ENCODE peak calls at places on chromosome 18, in five cellular contexts. S is stomach, K is WERI-Rb-1, Q is SJSA1, F is cardiac muscle cell. R is an unnamed sample.

GRCh38 chr18:5285326-5285725 is 10.2 kb downstream of the ZBTB14 start:
- DNase-seq in S (no peak), K (no peak), Q (no peak), F (no peak), R (no peak)

GRCh38 chr18:45063246-45064038 is 382.8 kb downstream of the SETBP1 start:
- DNase-seq in S (no peak), K (no peak), Q (no peak), F (no peak), R (no peak)

GRCh38 chr18:35143615-35144596 is 96.9 kb upstream of the ZNF397 start:
- DNase-seq in S (peak), K (peak), Q (peak), F (peak), R (peak)

GRCh38 chr18:48953096-48953706 is 2.4 kb upstream of the SMAD7 start:
- DNase-seq in S (no peak), K (no peak), Q (no peak), F (no peak), R (no peak)

GRCh38 chr18:60147326-60147725 is 225.2 kb downstream of the MC4R start:
- DNase-seq in S (no peak), K (no peak), Q (no peak), F (no peak), R (no peak)

GRCh38 chr18:416928-417327 is 83.6 kb downstream of the COLEC12 start:
- DNase-seq in S (no peak), K (no peak), Q (no peak), F (no peak), R (no peak)

GRCh38 chr18:74225193-74225840 is 66.4 kb downstream of the CYB5A start:
- DNase-seq in S (peak), K (no peak), Q (no peak), F (peak), R (peak)

GRCh38 chr18:67862069-67862468 is 345.5 kb upstream of the DSEL start:
- DNase-seq in S (no peak), K (no peak), Q (no peak), F (no peak), R (no peak)

GRCh38 chr18:69774831-69775230 is 172.8 kb downstream of the CD226 start:
- DNase-seq in S (no peak), K (no peak), Q (no peak), F (no peak), R (peak)

GRCh38 chr18:69659142-69659651 is 258.5 kb downstream of the DOK6 start:
- DNase-seq in S (no peak), K (peak), Q (no peak), F (no peak), R (no peak)

GRCh38 chr18:26631135-26631534 is 82.8 kb upstream of the KCTD1 start:
- DNase-seq in S (no peak), K (no peak), Q (no peak), F (no peak), R (no peak)

GRCh38 chr18:48785091-48785614 is 165.6 kb downstream of the SMAD7 start:
- DNase-seq in S (no peak), K (no peak), Q (no peak), F (no peak), R (no peak)

GRCh38 chr18:13558790-13559189 is 167.6 kb downstream of the FAM210A start:
- DNase-seq in S (no peak), K (no peak), Q (peak), F (no peak), R (no peak)

GRCh38 chr18:44826418-44827259 is 146.0 kb downstream of the SETBP1 start:
- DNase-seq in S (peak), K (no peak), Q (peak), F (peak), R (peak)

GRCh38 chr18:50830544-50830943 is 10.7 kb upstream of the MRO start:
- DNase-seq in S (no peak), K (no peak), Q (no peak), F (no peak), R (no peak)

GRCh38 chr18:57433492-57434176 is 1.5 kb upstream of the ONECUT2 start:
- DNase-seq in S (no peak), K (no peak), Q (no peak), F (no peak), R (no peak)

GRCh38 chr18:44896817-44897216 is 216.1 kb downstream of the SETBP1 start:
- DNase-seq in S (no peak), K (no peak), Q (no peak), F (no peak), R (no peak)

GRCh38 chr18:23689031-23689615 is at the start of gene LAMA3:
- DNase-seq in S (peak), K (peak), Q (no peak), F (peak), R (no peak)

GRCh38 chr18:45634454-45634853 is 19.2 kb downstream of the SLC14A2 start:
- DNase-seq in S (no peak), K (no peak), Q (no peak), F (no peak), R (no peak)

GRCh38 chr18:47397671-47398319 is 146.3 kb upstream of the SKOR2 start:
- DNase-seq in S (no peak), K (peak), Q (no peak), F (no peak), R (no peak)

GRCh38 chr18:70419526-70419925 is 130.7 kb downstream of the SOCS6 start:
- DNase-seq in S (no peak), K (peak), Q (peak), F (no peak), R (peak)

GRCh38 chr18:74896390-74896991 is 298.8 kb downstream of the ZNF407 start:
- DNase-seq in S (peak), K (peak), Q (no peak), F (peak), R (no peak)

GRCh38 chr18:79439201-79440023 is 43.7 kb downstream of the NFATC1 start:
- DNase-seq in S (no peak), K (no peak), Q (no peak), F (no peak), R (no peak)

GRCh38 chr18:56028514-56028913 is 440.5 kb upstream of the TCF4 start:
- DNase-seq in S (no peak), K (no peak), Q (no peak), F (no peak), R (peak)

GRCh38 chr18:48363167-48363566 is 46.0 kb downstream of the ZBTB7C start:
- DNase-seq in S (no peak), K (no peak), Q (peak), F (no peak), R (no peak)

GRCh38 chr18:69177702-69178101 is 223.0 kb upstream of the DOK6 start:
- DNase-seq in S (no peak), K (no peak), Q (no peak), F (no peak), R (no peak)

GRCh38 chr18:48201952-48202898 is 207.0 kb downstream of the ZBTB7C start:
- DNase-seq in S (no peak), K (no peak), Q (no peak), F (no peak), R (no peak)

GRCh38 chr18:75207298-75208054 is 1.5 kb downstream of the PTGR3 start:
- DNase-seq in S (no peak), K (no peak), Q (no peak), F (no peak), R (no peak)

GRCh38 chr18:21243041-21243431 is 1.0 kb downstream of the GREB1L start:
- DNase-seq in S (no peak), K (peak), Q (no peak), F (peak), R (no peak)

GRCh38 chr18:23872701-23873550 is 141.6 kb upstream of the TTC39C start:
- DNase-seq in S (peak), K (no peak), Q (no peak), F (no peak), R (no peak)

GRCh38 chr18:76006151-76006550 is 488.9 kb downstream of the ZNF516 start:
- DNase-seq in S (no peak), K (peak), Q (no peak), F (no peak), R (no peak)

GRCh38 chr18:7369006-7369405 is 138.1 kb downstream of the LRRC30 start:
- DNase-seq in S (no peak), K (peak), Q (no peak), F (no peak), R (no peak)

GRCh38 chr18:7367336-7367735 is 136.4 kb downstream of the LRRC30 start:
- DNase-seq in S (no peak), K (no peak), Q (no peak), F (no peak), R (no peak)

GRCh38 chr18:7366597-7366996 is 135.7 kb downstream of the LRRC30 start:
- DNase-seq in S (no peak), K (peak), Q (no peak), F (no peak), R (no peak)

GRCh38 chr18:7370375-7370774 is 139.5 kb downstream of the LRRC30 start:
- DNase-seq in S (no peak), K (no peak), Q (no peak), F (no peak), R (no peak)

DNA sequence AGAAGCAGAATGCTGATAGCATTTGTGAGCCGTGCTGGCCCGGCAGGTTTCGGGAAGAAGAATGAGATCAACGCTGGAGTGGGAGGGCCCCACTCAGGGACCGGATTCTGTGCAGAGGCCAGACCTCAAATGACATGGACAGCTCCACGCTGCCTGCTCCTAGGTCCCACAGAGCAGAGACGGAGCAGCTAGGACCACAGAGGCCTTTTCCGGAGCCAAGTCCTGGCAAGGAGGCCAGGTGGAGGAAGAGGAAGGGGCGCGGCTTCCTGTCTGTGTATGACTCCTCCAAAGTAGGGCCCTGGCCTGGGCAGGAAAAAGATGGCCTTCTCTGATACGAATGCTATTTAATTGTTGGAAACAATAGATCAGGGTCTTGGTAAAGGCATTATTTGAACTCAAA is 139.9 kb downstream of the LRRC30 start:
- DNase-seq in S (peak), K (no peak), Q (no peak), F (no peak), R (no peak)
- H3K27ac ChIP-seq in S (peak), K (no peak), Q (no peak), F (no peak), R (no peak)

GRCh38 chr18:36450264-36450663 is 152.8 kb downstream of the FHOD3 start:
- DNase-seq in S (no peak), K (no peak), Q (no peak), F (no peak), R (no peak)

GRCh38 chr18:36451454-36452251 is 154.1 kb downstream of the FHOD3 start:
- DNase-seq in S (no peak), K (no peak), Q (no peak), F (no peak), R (no peak)

GRCh38 chr18:36449451-36449850 is 151.9 kb downstream of the FHOD3 start:
- DNase-seq in S (no peak), K (no peak), Q (no peak), F (no peak), R (no peak)

GRCh38 chr18:36446059-36446458 is 148.5 kb downstream of the FHOD3 start:
- DNase-seq in S (no peak), K (no peak), Q (no peak), F (peak), R (no peak)

GRCh38 chr18:36448384-36449290 is 151.1 kb downstream of the FHOD3 start:
- DNase-seq in S (no peak), K (no peak), Q (no peak), F (no peak), R (no peak)
- H3K27ac ChIP-seq in S (no peak), K (no peak), Q (no peak), F (peak), R (no peak)

GRCh38 chr18:28808373-28808772 is 631.4 kb upstream of the CDH2 start:
- DNase-seq in S (no peak), K (no peak), Q (no peak), F (no peak), R (no peak)
- H3K27ac ChIP-seq in S (no peak), K (no peak), Q (no peak), F (no peak), R (no peak)

GRCh38 chr18:8020133-8020846 is 453.2 kb downstream of the PTPRM start:
- DNase-seq in S (no peak), K (no peak), Q (no peak), F (no peak), R (no peak)
- H3K27ac ChIP-seq in S (no peak), K (no peak), Q (no peak), F (no peak), R (no peak)

GRCh38 chr18:59084286-59084779 is 55.4 kb upstream of the SEC11C start:
- DNase-seq in S (peak), K (peak), Q (peak), F (peak), R (peak)

GRCh38 chr18:59087391-59087790 is 52.3 kb upstream of the SEC11C start:
- DNase-seq in S (no peak), K (no peak), Q (no peak), F (no peak), R (no peak)

GRCh38 chr18:59085797-59086196 is 53.9 kb upstream of the SEC11C start:
- DNase-seq in S (no peak), K (no peak), Q (no peak), F (no peak), R (peak)

GRCh38 chr18:59085126-59085794 is 54.4 kb upstream of the SEC11C start:
- DNase-seq in S (no peak), K (no peak), Q (no peak), F (no peak), R (no peak)

GRCh38 chr18:59086522-59086921 is 53.2 kb upstream of the SEC11C start:
- DNase-seq in S (no peak), K (no peak), Q (no peak), F (no peak), R (no peak)
- H3K27ac ChIP-seq in S (no peak), K (no peak), Q (no peak), F (no peak), R (no peak)

GRCh38 chr18:22643731-22644130 is 226.0 kb upstream of the CTAGE1 start:
- DNase-seq in S (no peak), K (no peak), Q (no peak), F (no peak), R (no peak)

GRCh38 chr18:22639626-22640025 is 221.9 kb upstream of the CTAGE1 start:
- DNase-seq in S (no peak), K (no peak), Q (no peak), F (no peak), R (peak)

GRCh38 chr18:22640281-22640842 is 222.6 kb upstream of the CTAGE1 start:
- DNase-seq in S (no peak), K (no peak), Q (no peak), F (no peak), R (no peak)

GRCh38 chr18:22639026-22639463 is 221.3 kb upstream of the CTAGE1 start:
- DNase-seq in S (no peak), K (no peak), Q (no peak), F (no peak), R (peak)

GRCh38 chr18:22641973-22642372 is 224.3 kb upstream of the CTAGE1 start:
- DNase-seq in S (no peak), K (no peak), Q (no peak), F (no peak), R (no peak)
- H3K27ac ChIP-seq in S (no peak), K (no peak), Q (no peak), F (no peak), R (no peak)

R was measured in brain microvascular endothelial cell.